ENCODE peak calls at places on chromosome 18, in nine cellular contexts. R, X, A, P, E, C, J, N and V are unnamed samples.

GRCh38 chr18:62457830-62458229 is 65.0 kb upstream of the ZCCHC2 start:
- ATAC-seq in R (peak), X (no peak), A (no peak), P (peak), E (no peak), C (no peak), J (no peak), N (no peak), V (no peak)

GRCh38 chr18:33146009-33146408 is 294.5 kb downstream of the CCDC178 start:
- ATAC-seq in R (no peak), X (no peak), A (no peak), P (no peak), E (no peak), C (no peak), J (no peak), N (no peak), V (no peak)

GRCh38 chr18:48068916-48069445 is 138.5 kb upstream of the SMAD2 start:
- ATAC-seq in R (no peak), X (no peak), A (no peak), P (no peak), E (no peak), C (no peak), J (no peak), N (no peak), V (no peak)

GRCh38 chr18:59220164-59220783 is 316 bp downstream of the GRP start:
- ATAC-seq in R (peak), X (no peak), A (no peak), P (no peak), E (no peak), C (no peak), J (no peak), N (no peak), V (peak)

GRCh38 chr18:75895135-75895534 is 467.6 kb upstream of the SMIM21 start:
- ATAC-seq in R (no peak), X (no peak), A (no peak), P (no peak), E (no peak), C (no peak), J (no peak), N (no peak), V (no peak)

GRCh38 chr18:45619826-45620201 is 4.5 kb downstream of the SLC14A2 start:
- ATAC-seq in R (no peak), X (no peak), A (no peak), P (no peak), E (no peak), C (no peak), J (no peak), N (no peak), V (no peak)

GRCh38 chr18:3346487-3346886 is 84.6 kb downstream of the MYL12B start:
- ATAC-seq in R (no peak), X (no peak), A (no peak), P (no peak), E (no peak), C (no peak), J (no peak), N (no peak), V (no peak)

GRCh38 chr18:24964213-24964612 is 387.8 kb downstream of the ZNF521 start:
- ATAC-seq in R (no peak), X (peak), A (no peak), P (peak), E (no peak), C (no peak), J (peak), N (peak), V (peak)

GRCh38 chr18:31162825-31163435 is at the start of gene DSC1:
- ATAC-seq in R (no peak), X (no peak), A (no peak), P (no peak), E (no peak), C (peak), J (no peak), N (peak), V (peak)

GRCh38 chr18:25225152-25225551 is 126.8 kb downstream of the ZNF521 start:
- ATAC-seq in R (no peak), X (no peak), A (no peak), P (no peak), E (no peak), C (no peak), J (no peak), N (no peak), V (no peak)

GRCh38 chr18:58408665-58409064 is 220.2 kb downstream of the ALPK2 start:
- ATAC-seq in R (no peak), X (no peak), A (no peak), P (no peak), E (no peak), C (no peak), J (no peak), N (no peak), V (no peak)

GRCh38 chr18:23302852-23303527 is 150.1 kb upstream of the RIOK3 start:
- ATAC-seq in R (peak), X (peak), A (no peak), P (peak), E (no peak), C (no peak), J (no peak), N (no peak), V (peak)

GRCh38 chr18:77528877-77529276 is 279.2 kb downstream of the GALR1 start:
- ATAC-seq in R (no peak), X (no peak), A (no peak), P (no peak), E (no peak), C (no peak), J (no peak), N (no peak), V (no peak)

GRCh38 chr18:55515204-55515603 is 72.8 kb downstream of the TCF4 start:
- ATAC-seq in R (no peak), X (peak), A (no peak), P (no peak), E (no peak), C (no peak), J (no peak), N (no peak), V (no peak)

GRCh38 chr18:79867666-79868065 is 69.9 kb downstream of the KCNG2 start:
- ATAC-seq in R (no peak), X (no peak), A (no peak), P (no peak), E (no peak), C (no peak), J (no peak), N (no peak), V (no peak)

GRCh38 chr18:78123926-78124797 is 855.5 kb upstream of the SALL3 start:
- ATAC-seq in R (no peak), X (peak), A (no peak), P (no peak), E (no peak), C (no peak), J (no peak), N (no peak), V (no peak)

GRCh38 chr18:74316257-74317180 is 880 bp downstream of the C18orf63 start:
- ATAC-seq in R (no peak), X (no peak), A (no peak), P (no peak), E (no peak), C (no peak), J (no peak), N (no peak), V (no peak)

GRCh38 chr18:6374340-6374739 is 40.4 kb downstream of the L3MBTL4 start:
- ATAC-seq in R (no peak), X (no peak), A (no peak), P (no peak), E (no peak), C (no peak), J (no peak), N (no peak), V (no peak)

GRCh38 chr18:62586148-62586774 is 63.4 kb downstream of the ZCCHC2 start:
- ATAC-seq in R (peak), X (peak), A (peak), P (peak), E (peak), C (no peak), J (peak), N (peak), V (peak)

GRCh38 chr18:7415081-7415894 is 151.8 kb upstream of the PTPRM start:
- ATAC-seq in R (no peak), X (peak), A (no peak), P (no peak), E (no peak), C (no peak), J (no peak), N (no peak), V (no peak)

GRCh38 chr18:40673150-40673549 is 1281.9 kb upstream of the PIK3C3 start:
- ATAC-seq in R (no peak), X (no peak), A (no peak), P (no peak), E (no peak), C (no peak), J (no peak), N (no peak), V (no peak)

GRCh38 chr18:27062802-27063201 is 122.3 kb downstream of the CHST9 start:
- ATAC-seq in R (peak), X (no peak), A (no peak), P (no peak), E (no peak), C (no peak), J (no peak), N (no peak), V (peak)

GRCh38 chr18:62514570-62514969 is 8.3 kb upstream of the ZCCHC2 start:
- ATAC-seq in R (no peak), X (no peak), A (no peak), P (no peak), E (no peak), C (no peak), J (no peak), N (no peak), V (no peak)

GRCh38 chr18:48727685-48728084 is 188.9 kb downstream of the CTIF start:
- ATAC-seq in R (no peak), X (peak), A (no peak), P (peak), E (no peak), C (no peak), J (no peak), N (no peak), V (no peak)

GRCh38 chr18:71673498-71673897 is 870.6 kb downstream of the CBLN2 start:
- ATAC-seq in R (no peak), X (no peak), A (no peak), P (no peak), E (no peak), C (no peak), J (no peak), N (no peak), V (no peak)

GRCh38 chr18:10062292-10062940 is 148.6 kb downstream of the VAPA start:
- ATAC-seq in R (no peak), X (no peak), A (no peak), P (no peak), E (no peak), C (no peak), J (no peak), N (no peak), V (no peak)

GRCh38 chr18:35862115-35862640 is 110.3 kb upstream of the RMP24 start:
- ATAC-seq in R (peak), X (peak), A (no peak), P (no peak), E (no peak), C (no peak), J (no peak), N (no peak), V (no peak)

GRCh38 chr18:79749251-79750191 is 48.2 kb upstream of the KCNG2 start:
- ATAC-seq in R (no peak), X (peak), A (no peak), P (no peak), E (no peak), C (no peak), J (no peak), N (no peak), V (peak)

GRCh38 chr18:26089247-26090129 is 925 bp downstream of the SS18 start:
- ATAC-seq in R (peak), X (no peak), A (peak), P (peak), E (no peak), C (no peak), J (no peak), N (no peak), V (peak)

GRCh38 chr18:22166070-22166972 is 3.1 kb upstream of the GATA6 start:
- ATAC-seq in R (no peak), X (no peak), A (no peak), P (peak), E (no peak), C (no peak), J (no peak), N (no peak), V (no peak)

GRCh38 chr18:55546873-55547704 is 40.9 kb downstream of the TCF4 start:
- ATAC-seq in R (peak), X (peak), A (no peak), P (no peak), E (no peak), C (no peak), J (no peak), N (no peak), V (no peak)

GRCh38 chr18:42255908-42256765 is 301.1 kb downstream of the PIK3C3 start:
- ATAC-seq in R (peak), X (no peak), A (no peak), P (no peak), E (no peak), C (no peak), J (no peak), N (no peak), V (peak)

GRCh38 chr18:46488472-46489213 is 168.4 kb downstream of the LOXHD1 start:
- ATAC-seq in R (no peak), X (peak), A (no peak), P (no peak), E (no peak), C (no peak), J (no peak), N (no peak), V (no peak)

GRCh38 chr18:59502899-59503245 is 143.8 kb upstream of the LMAN1 start:
- ATAC-seq in R (no peak), X (peak), A (no peak), P (no peak), E (no peak), C (no peak), J (no peak), N (no peak), V (no peak)

GRCh38 chr18:32093523-32093922 is 1.8 kb downstream of the RNF138 start:
- ATAC-seq in R (no peak), X (no peak), A (no peak), P (peak), E (no peak), C (no peak), J (no peak), N (no peak), V (no peak)

GRCh38 chr18:13191779-13192178 is 26.8 kb upstream of the LDLRAD4 start:
- ATAC-seq in R (no peak), X (peak), A (no peak), P (no peak), E (no peak), C (no peak), J (no peak), N (no peak), V (no peak)

GRCh38 chr18:50079571-50080295 is 115.2 kb downstream of the MYO5B start:
- ATAC-seq in R (no peak), X (peak), A (no peak), P (peak), E (no peak), C (no peak), J (no peak), N (no peak), V (no peak)

GRCh38 chr18:53442415-53442783 is 782.1 kb downstream of the MBD2 start:
- ATAC-seq in R (no peak), X (no peak), A (no peak), P (no peak), E (no peak), C (no peak), J (no peak), N (no peak), V (no peak)